ENCODE peak calls at places on chromosomes 11 and 22, in ten cellular contexts. N is astrocyte of the spinal cord, C is AG09309, B is lung, R is epithelial cell of esophagus, Z is GM23338, S is bronchial epithelial cell, W is WERI-Rb-1, D is AG04450, G is ovary. M is an unnamed sample.

GRCh38 chr22:24982301-24983056 is 30.0 kb downstream of the KIAA1671 start:
- DNase-seq in S (no peak), G (no peak), D (no peak), W (no peak), B (no peak), R (no peak), N (no peak), Z (no peak), C (no peak), M (no peak)

GRCh38 chr11:6745465-6746015 is 26.2 kb downstream of the OR2AG2 start:
- DNase-seq in B (no peak), C (no peak), G (no peak), Z (no peak), S (no peak), N (no peak), R (no peak), W (no peak), D (no peak), M (no peak)

GRCh38 chr11:101436511-101437142 is 147.2 kb downstream of the TRPC6 start:
- DNase-seq in Z (peak), G (peak), C (no peak), N (peak), S (peak), B (no peak), D (no peak), W (peak), R (peak), M (peak)

GRCh38 chr22:22061085-22062077 is 78.8 kb upstream of the TOP3B start:
- DNase-seq in G (peak), D (no peak), C (peak), W (no peak), S (peak), N (peak), R (peak), B (no peak), Z (no peak), M (peak)

GRCh38 chr11:111115890-111116289 is 129.6 kb upstream of the POU2AF2 start:
- DNase-seq in N (no peak), R (no peak), G (no peak), C (no peak), Z (no peak), W (no peak), B (no peak), D (no peak), S (no peak), M (no peak)

GRCh38 chr22:49549851-49550430 is 277.7 kb downstream of the BRD1 start:
- DNase-seq in S (no peak), Z (no peak), N (no peak), B (no peak), R (no peak), W (no peak), C (no peak), D (no peak), G (no peak), M (no peak)

GRCh38 chr11:112118176-112118575 is 31.5 kb downstream of the SDHD start:
- DNase-seq in S (no peak), R (no peak), Z (no peak), W (no peak), B (no peak), C (no peak), N (no peak), G (no peak), D (no peak), M (no peak)

GRCh38 chr11:114282488-114282887 is 13.7 kb upstream of the NNMT start:
- DNase-seq in R (no peak), G (no peak), S (no peak), N (no peak), D (no peak), W (no peak), B (no peak), Z (peak), C (no peak), M (no peak)

GRCh38 chr22:20531404-20532181 is 24.2 kb downstream of the MED15 start:
- DNase-seq in C (no peak), Z (peak), B (peak), G (no peak), D (no peak), S (peak), W (no peak), N (peak), R (peak), M (peak)

GRCh38 chr11:61996933-61997332 is 29.5 kb upstream of the FTH1 start:
- DNase-seq in B (no peak), R (no peak), D (no peak), Z (peak), N (no peak), G (no peak), S (no peak), C (no peak), W (no peak), M (no peak)

GRCh38 chr11:65487467-65488272 is 11.2 kb upstream of the MALAT1 start:
- DNase-seq in Z (peak), W (peak), C (peak), R (peak), S (peak), B (peak), D (peak), G (peak), N (peak), M (peak)

GRCh38 chr22:16810188-16810802 is 14.9 kb downstream of the XKR3 start:
- DNase-seq in D (no peak), B (no peak), R (no peak), N (no peak), C (no peak), G (no peak), Z (no peak), W (no peak), S (no peak), M (no peak)

GRCh38 chr22:46377566-46378498 is 42.3 kb downstream of the TRMU start:
- DNase-seq in Z (peak), R (peak), B (peak), N (no peak), C (no peak), S (peak), W (no peak), G (peak), D (no peak), M (no peak)

GRCh38 chr11:130671801-130672700 is 223.6 kb downstream of the ADAMTS15 start:
- DNase-seq in D (peak), G (peak), C (peak), S (peak), W (no peak), R (peak), Z (no peak), N (peak), B (no peak), M (peak)

GRCh38 chr11:126419801-126420729 is 64.6 kb downstream of the ST3GAL4 start:
- DNase-seq in W (no peak), G (no peak), N (peak), S (no peak), D (no peak), Z (no peak), C (no peak), R (no peak), B (no peak), M (peak)

GRCh38 chr11:44615913-44616806 is 50.7 kb downstream of the CD82 start:
- DNase-seq in B (no peak), N (no peak), R (no peak), G (no peak), W (no peak), Z (no peak), D (no peak), C (no peak), S (no peak), M (no peak)

GRCh38 chr11:10984250-10984649 is 126.4 kb upstream of the ZBED5 start:
- DNase-seq in B (no peak), N (no peak), G (no peak), W (no peak), Z (peak), R (no peak), S (no peak), D (no peak), C (no peak), M (no peak)

GRCh38 chr22:23353004-23353403 is 172.7 kb downstream of the BCR start:
- DNase-seq in G (no peak), R (no peak), B (no peak), W (no peak), N (no peak), Z (no peak), S (no peak), D (no peak), C (no peak), M (no peak)

GRCh38 chr11:106246495-106246894 is 169.0 kb downstream of the AASDHPPT start:
- DNase-seq in R (no peak), G (no peak), W (no peak), D (no peak), B (no peak), Z (no peak), S (no peak), C (no peak), N (no peak), M (no peak)

GRCh38 chr11:78549624-78550409 is 24.8 kb downstream of the NARS2 start:
- DNase-seq in D (no peak), S (no peak), Z (peak), B (no peak), N (no peak), C (no peak), R (no peak), G (no peak), W (no peak), M (no peak)

GRCh38 chr11:94504689-94505293 is 7.5 kb upstream of the C11orf97 start:
- DNase-seq in S (peak), C (no peak), R (peak), G (no peak), W (no peak), N (peak), Z (peak), B (no peak), D (peak), M (peak)

GRCh38 chr11:44526438-44526837 is 39.0 kb upstream of the CD82 start:
- DNase-seq in Z (no peak), B (no peak), W (no peak), N (no peak), C (no peak), R (no peak), G (no peak), D (no peak), S (no peak), M (no peak)

GRCh38 chr11:123504401-123504800 is 74.3 kb downstream of the GRAMD1B start:
- DNase-seq in W (no peak), Z (no peak), B (no peak), G (no peak), S (no peak), C (no peak), D (no peak), R (no peak), N (no peak), M (no peak)

GRCh38 chr22:48099671-48100070 is 1337.2 kb downstream of the TBC1D22A start:
- DNase-seq in G (no peak), Z (no peak), W (no peak), D (no peak), S (no peak), C (no peak), B (no peak), N (no peak), R (no peak), M (no peak)

GRCh38 chr22:25373961-25374360 is 154.5 kb downstream of the CRYBB2 start:
- DNase-seq in G (no peak), W (no peak), B (no peak), C (no peak), S (no peak), N (no peak), Z (no peak), D (no peak), R (no peak), M (no peak)

GRCh38 chr11:27688076-27688475 is 12.2 kb downstream of the BDNF start:
- DNase-seq in N (no peak), R (no peak), S (no peak), G (no peak), D (no peak), W (peak), Z (peak), B (no peak), C (no peak), M (no peak)

GRCh38 chr11:20154381-20154780 is 5.9 kb downstream of the DBX1 start:
- DNase-seq in Z (peak), W (no peak), G (no peak), R (peak), B (no peak), S (peak), D (no peak), N (no peak), C (peak), M (no peak)

GRCh38 chr11:18706330-18707243 is 8.0 kb downstream of the TMEM86A start:
- DNase-seq in N (no peak), S (peak), W (peak), R (peak), Z (peak), D (no peak), G (peak), C (no peak), B (peak), M (peak)

GRCh38 chr22:29002603-29003002 is 59.0 kb downstream of the C22orf31 start:
- DNase-seq in G (no peak), D (no peak), Z (no peak), S (no peak), N (no peak), W (no peak), R (no peak), C (no peak), B (no peak), M (no peak)

GRCh38 chr22:39396797-39397195 is 2.8 kb upstream of the TAB1 start:
- DNase-seq in W (no peak), D (no peak), B (no peak), N (no peak), Z (no peak), C (no peak), S (no peak), G (no peak), R (no peak), M (no peak)

GRCh38 chr11:65559951-65560537 is 1.9 kb upstream of the LTBP3 start:
- DNase-seq in W (no peak), S (peak), R (peak), B (no peak), C (no peak), G (no peak), Z (no peak), N (peak), D (no peak), M (peak)

GRCh38 chr11:69297225-69297925 is 3.4 kb downstream of the MYEOV start:
- DNase-seq in W (no peak), S (peak), N (peak), D (peak), B (peak), Z (no peak), C (peak), R (peak), G (peak), M (peak)

GRCh38 chr11:88086297-88086696 is 88.9 kb downstream of the RAB38 start:
- DNase-seq in R (no peak), C (no peak), G (no peak), W (no peak), S (no peak), B (no peak), Z (no peak), D (no peak), N (no peak), M (no peak)

GRCh38 chr11:32396991-32397390 is 38.3 kb downstream of the WT1 start:
- DNase-seq in R (no peak), N (peak), C (no peak), B (no peak), G (no peak), D (no peak), Z (no peak), W (no peak), S (no peak), M (peak)

GRCh38 chr11:18452927-18453326 is 2.7 kb upstream of the LDHAL6A start:
- DNase-seq in W (no peak), Z (no peak), R (peak), N (peak), G (no peak), D (no peak), B (no peak), C (no peak), S (peak), M (no peak)

GRCh38 chr22:41589260-41589600 is 410 bp downstream of the PMM1 start:
- DNase-seq in G (no peak), N (no peak), D (no peak), W (no peak), Z (peak), B (peak), S (no peak), C (no peak), R (no peak), M (peak)

GRCh38 chr22:35971418-35972119 is 57.1 kb downstream of the RBFOX2 start:
- DNase-seq in S (no peak), Z (no peak), B (no peak), W (no peak), G (no peak), N (peak), C (peak), D (peak), R (no peak), M (peak)

GRCh38 chr11:46357483-46357936 is 10.2 kb downstream of the DGKZ start:
- DNase-seq in Z (no peak), N (no peak), S (peak), R (peak), B (no peak), D (no peak), W (no peak), C (no peak), G (no peak), M (no peak)

GRCh38 chr22:28183078-28183870 is 264.2 kb upstream of the PITPNB start:
- DNase-seq in W (no peak), D (no peak), R (no peak), G (no peak), B (no peak), N (no peak), C (no peak), S (no peak), Z (no peak), M (no peak)

GRCh38 chr11:117218133-117218915 is 13.5 kb downstream of the PCSK7 start:
- DNase-seq in W (no peak), S (no peak), Z (no peak), D (no peak), N (no peak), B (no peak), C (no peak), G (peak), R (no peak), M (peak)
- H3K4me3 ChIP-seq in W (no peak), S (no peak), Z (no peak), D (peak), N (no peak), B (no peak), C (no peak), G (no peak), R (no peak), M (no peak)

DNA sequence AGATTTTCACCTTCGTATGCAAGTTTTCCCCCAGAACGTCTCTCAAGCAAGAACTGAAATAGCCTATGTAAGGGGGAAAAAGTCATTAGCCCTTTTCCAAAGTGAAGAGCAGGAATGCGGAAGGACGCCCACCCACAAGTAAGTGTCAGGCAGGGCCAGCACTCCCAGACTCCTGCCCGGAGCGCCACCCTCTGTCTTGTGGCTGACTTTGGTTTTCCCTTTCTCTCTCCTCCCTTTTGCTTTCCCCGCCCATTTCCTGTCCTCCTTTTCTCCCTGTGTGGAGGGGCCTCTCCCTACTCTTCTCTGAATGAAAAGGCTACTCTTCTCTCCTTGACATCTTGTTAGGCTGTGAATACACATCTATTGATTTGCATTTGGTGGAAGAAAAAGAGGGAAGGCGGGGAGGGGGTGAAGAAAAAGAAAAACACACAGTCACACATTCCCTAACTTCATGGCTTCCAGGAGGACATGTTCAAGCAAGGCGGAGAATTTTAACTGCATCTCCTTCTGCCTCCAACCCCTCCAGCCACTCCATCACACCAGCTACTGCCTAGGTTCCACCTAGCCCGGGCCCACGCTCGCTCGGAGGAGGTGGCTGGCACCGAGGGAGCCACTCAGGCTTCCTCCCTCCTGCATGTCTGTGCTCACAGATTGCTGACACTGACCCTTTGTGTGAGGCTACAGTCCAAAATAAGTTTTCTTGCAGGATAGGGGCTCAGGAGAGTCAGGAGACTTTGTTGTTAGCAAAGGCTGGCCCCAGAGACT is 9.2 kb upstream of the OPCML start:
- DNase-seq in B (no peak), G (no peak), R (no peak), N (no peak), W (no peak), Z (peak), D (no peak), S (no peak), C (no peak), M (no peak)
- TF ChIP-seq CTCF in B (no peak), G (no peak), R (no peak), N (no peak), W (no peak), Z (peak), D (no peak), S (no peak), C (no peak), M (no peak)

DNA sequence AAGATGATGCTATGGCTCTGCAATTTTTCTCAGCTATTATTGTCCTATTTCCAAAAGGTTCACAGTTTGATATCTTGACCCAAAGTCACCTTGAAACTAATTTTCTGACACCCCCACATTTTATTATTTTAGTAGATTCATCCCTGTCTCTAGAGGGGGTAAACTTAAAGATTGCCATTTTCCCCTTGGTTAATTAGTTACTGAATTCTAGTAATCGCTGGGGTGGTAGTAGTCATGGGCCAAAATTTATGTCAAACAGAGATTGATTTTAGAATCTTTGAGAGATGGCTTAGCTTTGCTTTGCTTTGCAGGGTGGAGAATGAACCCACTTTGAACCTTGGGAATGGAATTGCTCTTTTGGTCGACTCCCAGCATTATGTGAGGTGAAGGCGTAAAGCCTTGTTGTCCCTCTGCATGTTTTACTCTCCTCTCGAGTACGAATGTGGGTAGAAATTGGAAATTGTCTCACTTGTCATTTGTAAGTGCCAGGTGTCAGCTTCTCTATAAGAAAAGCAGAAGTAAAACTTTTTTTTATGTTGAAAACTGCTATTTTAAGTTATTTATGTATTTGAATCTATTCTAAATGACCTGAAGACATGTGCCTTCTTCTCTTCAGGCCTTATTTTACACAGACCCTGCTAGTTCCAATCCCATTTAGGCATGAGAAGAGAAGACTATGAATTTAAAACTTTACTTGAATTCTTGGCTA is 42.4 kb upstream of the RCE1 start:
- DNase-seq in G (no peak), S (no peak), W (no peak), N (no peak), D (no peak), Z (no peak), C (no peak), B (no peak), R (no peak), M (no peak)
- H3K4me3 ChIP-seq in G (no peak), S (no peak), W (no peak), N (no peak), D (no peak), Z (no peak), C (no peak), B (no peak), R (no peak), M (no peak)

DNA sequence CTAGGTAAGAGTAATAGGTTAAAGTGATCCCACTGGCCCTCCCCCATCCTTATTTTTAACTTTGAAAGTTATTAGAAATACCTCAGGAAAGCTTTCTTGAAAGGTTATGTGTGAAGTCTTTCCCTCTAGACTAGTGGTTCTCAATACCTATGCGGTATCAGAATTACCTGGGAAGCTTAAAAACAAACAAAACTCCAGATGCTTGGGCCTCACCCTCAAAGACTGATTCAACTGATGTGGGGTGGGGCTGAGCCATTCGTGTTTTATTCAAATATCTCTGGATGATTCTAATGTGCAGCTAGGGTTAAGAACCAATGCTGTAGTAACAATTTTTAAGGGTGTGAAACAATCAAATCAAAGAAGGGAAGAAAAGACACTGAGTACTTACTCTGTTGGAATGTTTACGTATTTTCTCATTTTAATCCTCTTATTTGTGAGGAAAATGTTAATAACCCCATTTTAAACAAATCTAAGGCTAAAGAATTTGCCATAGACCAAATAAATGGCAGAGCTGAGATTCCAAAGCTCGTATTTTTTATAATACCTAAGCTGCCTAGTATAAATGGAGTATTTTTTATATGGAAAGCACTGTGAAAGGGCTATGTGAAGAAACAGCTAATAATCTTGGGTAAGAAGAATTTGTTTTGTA is 47.6 kb downstream of the PLEKHB1 start:
- DNase-seq in R (no peak), N (no peak), B (no peak), C (no peak), D (no peak), W (no peak), Z (no peak), S (no peak), G (no peak), M (no peak)
- TF ChIP-seq CTCF in R (no peak), N (no peak), B (no peak), C (no peak), D (no peak), W (no peak), Z (no peak), S (no peak), G (no peak), M (no peak)

GRCh38 chr11:2318123-2318522 is 16.3 kb downstream of the TSPAN32 start:
- DNase-seq in W (no peak), Z (no peak), C (no peak), N (no peak), D (no peak), B (no peak), G (no peak), S (no peak), R (no peak), M (no peak)
- H3K4me3 ChIP-seq in W (no peak), Z (no peak), C (no peak), N (no peak), D (no peak), B (no peak), G (no peak), S (no peak), R (no peak), M (no peak)

GRCh38 chr11:64040684-64041267 is 5.0 kb downstream of the FLRT1 start:
- DNase-seq in C (no peak), N (no peak), S (no peak), B (no peak), Z (peak), W (peak), R (no peak), G (no peak), D (no peak), M (no peak)
- TF ChIP-seq CTCF in C (peak), N (peak), S (peak), B (no peak), Z (peak), W (peak), R (peak), G (no peak), D (peak), M (peak)